ENCODE peak calls at places on chromosomes 2 and 18, in five cellular contexts. One of them, this sample, is unnamed.

GRCh38 chr2:239809391-239809790 is 215.8 kb downstream of the NDUFA10 start:
- DNase-seq in RWPE2: no peak
- DNase-seq in lower leg skin: peak
- DNase-seq in body of pancreas: peak
- DNase-seq in dorsolateral prefrontal cortex: peak
- DNase-seq in this sample: no peak

GRCh38 chr2:69087211-69087911 is 74.4 kb downstream of the ANTXR1 start:
- DNase-seq in RWPE2: no peak
- DNase-seq in lower leg skin: no peak
- DNase-seq in body of pancreas: no peak
- DNase-seq in dorsolateral prefrontal cortex: no peak
- DNase-seq in this sample: peak

GRCh38 chr2:64988420-64989125 is 626 bp upstream of the SLC1A4 start:
- DNase-seq in RWPE2: peak
- DNase-seq in lower leg skin: peak
- DNase-seq in body of pancreas: peak
- DNase-seq in dorsolateral prefrontal cortex: peak
- DNase-seq in this sample: peak

GRCh38 chr2:152632736-152633135 is 84.5 kb downstream of the PRPF40A start:
- DNase-seq in RWPE2: no peak
- DNase-seq in lower leg skin: no peak
- DNase-seq in body of pancreas: no peak
- DNase-seq in dorsolateral prefrontal cortex: no peak
- DNase-seq in this sample: no peak

GRCh38 chr2:160425394-160425793 is 68.2 kb downstream of the RBMS1 start:
- DNase-seq in RWPE2: no peak
- DNase-seq in lower leg skin: no peak
- DNase-seq in body of pancreas: no peak
- DNase-seq in dorsolateral prefrontal cortex: no peak
- DNase-seq in this sample: no peak

GRCh38 chr2:165953306-165953654 is 296 bp downstream of the TTC21B start:
- DNase-seq in RWPE2: peak
- DNase-seq in lower leg skin: no peak
- DNase-seq in body of pancreas: no peak
- DNase-seq in dorsolateral prefrontal cortex: no peak
- DNase-seq in this sample: no peak

GRCh38 chr2:230408244-230408842 is 7.7 kb upstream of the SP100 start:
- DNase-seq in RWPE2: no peak
- DNase-seq in lower leg skin: no peak
- DNase-seq in body of pancreas: no peak
- DNase-seq in dorsolateral prefrontal cortex: no peak
- DNase-seq in this sample: peak

GRCh38 chr2:127387655-127388422 is at the start of gene MAP3K2:
- DNase-seq in RWPE2: peak
- DNase-seq in lower leg skin: peak
- DNase-seq in body of pancreas: peak
- DNase-seq in dorsolateral prefrontal cortex: peak
- DNase-seq in this sample: peak

GRCh38 chr2:156697906-156698305 is 261.7 kb downstream of the GPD2 start:
- DNase-seq in RWPE2: no peak
- DNase-seq in lower leg skin: no peak
- DNase-seq in body of pancreas: no peak
- DNase-seq in dorsolateral prefrontal cortex: no peak
- DNase-seq in this sample: no peak

GRCh38 chr18:61995547-61996062 is 102.8 kb upstream of the RNF152 start:
- DNase-seq in RWPE2: no peak
- DNase-seq in lower leg skin: no peak
- DNase-seq in body of pancreas: no peak
- DNase-seq in dorsolateral prefrontal cortex: no peak
- DNase-seq in this sample: no peak

GRCh38 chr2:239143858-239144712 is 256.7 kb downstream of the HDAC4 start:
- DNase-seq in RWPE2: no peak
- DNase-seq in lower leg skin: no peak
- DNase-seq in body of pancreas: peak
- DNase-seq in dorsolateral prefrontal cortex: no peak
- DNase-seq in this sample: peak

GRCh38 chr2:39664898-39665591 is 672 bp upstream of the TMEM178A start:
- DNase-seq in RWPE2: no peak
- DNase-seq in lower leg skin: no peak
- DNase-seq in body of pancreas: no peak
- DNase-seq in dorsolateral prefrontal cortex: no peak
- DNase-seq in this sample: no peak

GRCh38 chr2:122203523-122203922 is 448.1 kb downstream of the TSN start:
- DNase-seq in RWPE2: no peak
- DNase-seq in lower leg skin: no peak
- DNase-seq in body of pancreas: no peak
- DNase-seq in dorsolateral prefrontal cortex: no peak
- DNase-seq in this sample: peak

DNA sequence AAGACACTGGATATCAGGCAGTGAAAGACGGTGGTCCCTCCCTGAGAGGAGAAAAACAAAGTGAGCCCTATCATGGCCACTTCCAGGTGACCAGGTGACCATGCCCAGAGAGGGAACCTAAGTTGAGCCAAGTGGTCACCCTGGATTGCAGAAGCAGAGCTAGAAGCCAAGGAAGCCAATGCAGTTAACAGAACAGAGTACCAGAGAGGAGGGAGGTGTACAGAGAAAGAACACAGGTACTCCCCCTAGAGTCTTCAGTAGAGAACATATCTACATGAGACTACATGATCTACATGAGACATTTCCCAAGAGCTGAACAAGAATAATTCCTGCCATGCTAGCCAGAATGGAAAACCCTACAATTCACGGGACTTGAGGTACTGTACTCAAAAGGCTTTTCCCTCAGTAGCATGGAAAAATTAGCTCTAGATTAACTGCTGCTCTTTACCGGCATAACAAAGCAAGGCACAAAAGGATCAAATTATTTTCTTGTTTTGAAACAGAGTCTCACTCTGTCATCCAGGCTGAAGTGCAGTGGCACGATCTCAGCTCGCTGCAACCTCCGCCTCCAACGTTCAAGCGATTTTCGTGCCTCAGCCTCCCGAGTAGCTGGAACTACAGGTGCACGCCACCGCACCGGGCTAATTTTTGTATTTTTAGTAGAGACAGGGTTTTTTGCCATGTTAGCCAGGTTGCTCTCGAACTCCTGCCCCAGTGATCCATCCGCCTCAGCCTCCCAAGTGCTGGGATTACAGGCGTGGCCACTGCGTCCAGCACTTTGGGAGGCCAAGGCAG is 23.5 kb downstream of the ROCK2 start:
- DNase-seq in RWPE2: no peak
- DNase-seq in lower leg skin: no peak
- DNase-seq in body of pancreas: no peak
- DNase-seq in dorsolateral prefrontal cortex: no peak
- DNase-seq in this sample: no peak
- TF ChIP-seq CTCF in RWPE2: peak
- TF ChIP-seq CTCF in lower leg skin: no peak
- TF ChIP-seq CTCF in body of pancreas: no peak
- TF ChIP-seq CTCF in dorsolateral prefrontal cortex: no peak
- TF ChIP-seq CTCF in this sample: peak

GRCh38 chr18:11651899-11652298 is 37.2 kb upstream of the GNAL start:
- DNase-seq in RWPE2: no peak
- DNase-seq in lower leg skin: no peak
- DNase-seq in body of pancreas: no peak
- DNase-seq in dorsolateral prefrontal cortex: no peak
- DNase-seq in this sample: no peak
- H3K4me3 ChIP-seq in RWPE2: no peak
- H3K4me3 ChIP-seq in lower leg skin: no peak
- H3K4me3 ChIP-seq in body of pancreas: no peak
- H3K4me3 ChIP-seq in dorsolateral prefrontal cortex: no peak
- H3K4me3 ChIP-seq in this sample: no peak

GRCh38 chr18:36296591-36297418 is 708 bp upstream of the FHOD3 start:
- DNase-seq in RWPE2: peak
- DNase-seq in lower leg skin: peak
- DNase-seq in body of pancreas: peak
- DNase-seq in dorsolateral prefrontal cortex: peak
- DNase-seq in this sample: peak
- TF ChIP-seq CTCF in RWPE2: peak
- TF ChIP-seq CTCF in lower leg skin: no peak
- TF ChIP-seq CTCF in body of pancreas: no peak
- TF ChIP-seq CTCF in dorsolateral prefrontal cortex: peak
- TF ChIP-seq CTCF in this sample: no peak

GRCh38 chr18:46424898-46425297 is 232.1 kb downstream of the LOXHD1 start:
- DNase-seq in RWPE2: no peak
- DNase-seq in lower leg skin: peak
- DNase-seq in body of pancreas: no peak
- DNase-seq in dorsolateral prefrontal cortex: no peak
- DNase-seq in this sample: no peak

GRCh38 chr18:46428368-46428767 is 228.7 kb downstream of the LOXHD1 start:
- DNase-seq in RWPE2: no peak
- DNase-seq in lower leg skin: peak
- DNase-seq in body of pancreas: no peak
- DNase-seq in dorsolateral prefrontal cortex: no peak
- DNase-seq in this sample: no peak

GRCh38 chr18:46427216-46427995 is 229.6 kb downstream of the LOXHD1 start:
- DNase-seq in RWPE2: no peak
- DNase-seq in lower leg skin: peak
- DNase-seq in body of pancreas: no peak
- DNase-seq in dorsolateral prefrontal cortex: peak
- DNase-seq in this sample: no peak

GRCh38 chr18:46425511-46425910 is 231.5 kb downstream of the LOXHD1 start:
- DNase-seq in RWPE2: no peak
- DNase-seq in lower leg skin: peak
- DNase-seq in body of pancreas: no peak
- DNase-seq in dorsolateral prefrontal cortex: no peak
- DNase-seq in this sample: no peak

DNA sequence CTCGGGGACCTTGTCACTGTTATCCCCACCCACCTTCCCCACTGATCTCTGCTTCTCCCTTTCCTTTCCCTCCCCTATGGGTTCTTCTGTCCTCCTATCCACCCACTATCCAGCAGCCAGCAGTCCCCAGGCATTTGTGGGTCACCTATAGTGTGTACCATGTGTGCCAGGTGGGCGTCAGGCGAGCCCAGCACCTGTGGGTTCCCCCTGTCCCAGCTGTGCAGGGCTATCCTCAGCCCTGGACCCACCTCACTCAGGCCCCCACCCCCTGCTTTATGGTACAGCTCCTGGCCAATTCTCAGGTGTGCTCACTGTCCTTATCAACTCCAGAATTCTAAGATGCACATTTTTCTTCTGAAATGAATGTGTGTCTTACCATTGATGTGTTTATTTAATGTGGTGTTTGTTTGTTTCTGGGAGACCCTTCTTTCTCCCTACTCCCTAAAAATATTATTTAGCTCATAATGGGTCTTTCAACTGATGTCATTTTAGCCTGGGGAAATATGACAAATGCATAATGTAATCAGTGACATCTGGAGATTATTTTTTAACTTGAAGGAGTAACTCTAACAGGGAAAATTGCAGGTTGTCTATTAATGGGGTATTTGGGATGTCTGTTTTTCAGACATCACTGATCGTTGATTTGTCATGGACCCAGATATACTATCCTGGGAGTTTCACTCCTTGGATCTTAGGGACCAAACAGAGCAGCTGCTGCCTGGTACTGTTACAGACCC is 230.5 kb downstream of the LOXHD1 start:
- DNase-seq in RWPE2: no peak
- DNase-seq in lower leg skin: peak
- DNase-seq in body of pancreas: no peak
- DNase-seq in dorsolateral prefrontal cortex: no peak
- DNase-seq in this sample: no peak
- H3K4me3 ChIP-seq in RWPE2: no peak
- H3K4me3 ChIP-seq in lower leg skin: no peak
- H3K4me3 ChIP-seq in body of pancreas: no peak
- H3K4me3 ChIP-seq in dorsolateral prefrontal cortex: no peak
- H3K4me3 ChIP-seq in this sample: no peak

DNA sequence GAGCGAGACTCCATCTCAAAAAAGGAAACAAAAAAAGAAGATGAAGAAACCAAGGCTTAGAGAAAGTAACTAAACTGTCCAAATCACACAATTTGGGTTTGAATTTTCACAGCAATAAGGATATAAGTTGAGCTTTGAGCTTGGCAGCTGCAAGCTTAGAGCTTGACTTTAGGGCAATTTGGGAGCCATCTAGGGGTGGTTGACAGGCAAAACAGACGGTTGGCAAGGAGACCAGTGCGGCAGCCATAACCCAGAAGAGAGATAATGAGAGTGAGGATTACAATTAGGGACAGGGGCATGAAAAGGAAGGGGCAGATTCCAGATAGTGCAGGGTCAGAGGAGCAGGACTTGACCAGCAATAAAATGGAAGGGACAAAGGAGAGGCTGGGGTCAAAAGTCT is 382.2 kb upstream of the HNRNPA3 start:
- DNase-seq in RWPE2: no peak
- DNase-seq in lower leg skin: no peak
- DNase-seq in body of pancreas: no peak
- DNase-seq in dorsolateral prefrontal cortex: no peak
- DNase-seq in this sample: no peak
- TF ChIP-seq CTCF in RWPE2: peak
- TF ChIP-seq CTCF in lower leg skin: no peak
- TF ChIP-seq CTCF in body of pancreas: no peak
- TF ChIP-seq CTCF in dorsolateral prefrontal cortex: no peak
- TF ChIP-seq CTCF in this sample: no peak

GRCh38 chr18:4125246-4125938 is 329.7 kb downstream of the DLGAP1 start:
- DNase-seq in RWPE2: no peak
- DNase-seq in lower leg skin: no peak
- DNase-seq in body of pancreas: no peak
- DNase-seq in dorsolateral prefrontal cortex: no peak
- DNase-seq in this sample: no peak
- H3K4me3 ChIP-seq in RWPE2: no peak
- H3K4me3 ChIP-seq in lower leg skin: no peak
- H3K4me3 ChIP-seq in body of pancreas: no peak
- H3K4me3 ChIP-seq in dorsolateral prefrontal cortex: no peak
- H3K4me3 ChIP-seq in this sample: no peak

GRCh38 chr18:39485696-39486095 is 1920.1 kb upstream of the CELF4 start:
- DNase-seq in RWPE2: no peak
- DNase-seq in lower leg skin: no peak
- DNase-seq in body of pancreas: no peak
- DNase-seq in dorsolateral prefrontal cortex: no peak
- DNase-seq in this sample: no peak
- TF ChIP-seq CTCF in RWPE2: no peak
- TF ChIP-seq CTCF in lower leg skin: no peak
- TF ChIP-seq CTCF in body of pancreas: no peak
- TF ChIP-seq CTCF in dorsolateral prefrontal cortex: no peak
- TF ChIP-seq CTCF in this sample: no peak

GRCh38 chr2:105005601-105006000 is 32.3 kb upstream of the MRPS9 start:
- DNase-seq in RWPE2: no peak
- DNase-seq in lower leg skin: no peak
- DNase-seq in body of pancreas: no peak
- DNase-seq in dorsolateral prefrontal cortex: no peak
- DNase-seq in this sample: no peak

GRCh38 chr2:105007367-105007766 is 30.5 kb upstream of the MRPS9 start:
- DNase-seq in RWPE2: no peak
- DNase-seq in lower leg skin: no peak
- DNase-seq in body of pancreas: no peak
- DNase-seq in dorsolateral prefrontal cortex: no peak
- DNase-seq in this sample: no peak

GRCh38 chr2:105005170-105005569 is 32.7 kb upstream of the MRPS9 start:
- DNase-seq in RWPE2: no peak
- DNase-seq in lower leg skin: no peak
- DNase-seq in body of pancreas: no peak
- DNase-seq in dorsolateral prefrontal cortex: no peak
- DNase-seq in this sample: no peak
- H3K4me3 ChIP-seq in RWPE2: no peak
- H3K4me3 ChIP-seq in lower leg skin: no peak
- H3K4me3 ChIP-seq in body of pancreas: no peak
- H3K4me3 ChIP-seq in dorsolateral prefrontal cortex: no peak
- H3K4me3 ChIP-seq in this sample: no peak

DNA sequence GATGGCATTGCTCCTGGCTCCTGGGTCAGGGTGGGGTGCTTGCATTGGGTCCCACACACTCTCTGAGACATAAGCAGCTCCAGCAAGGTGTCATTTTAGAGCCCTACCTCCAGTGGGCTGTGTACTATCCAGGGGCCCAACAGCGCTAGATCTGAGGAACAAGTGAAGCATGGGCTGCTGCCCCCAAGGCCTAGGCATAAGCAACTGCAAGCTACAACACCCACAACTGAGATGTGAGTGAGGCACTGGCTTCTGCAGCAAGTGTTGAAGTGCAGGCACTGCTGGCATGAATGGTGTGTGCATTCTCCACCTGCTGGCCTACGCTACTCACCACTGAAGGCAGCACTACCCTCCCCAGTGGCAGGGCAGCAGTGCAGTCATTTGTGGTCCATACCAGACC is 81.0 kb upstream of the STK39 start:
- DNase-seq in RWPE2: no peak
- DNase-seq in lower leg skin: no peak
- DNase-seq in body of pancreas: no peak
- DNase-seq in dorsolateral prefrontal cortex: no peak
- DNase-seq in this sample: no peak
- TF ChIP-seq CTCF in RWPE2: no peak
- TF ChIP-seq CTCF in lower leg skin: no peak
- TF ChIP-seq CTCF in body of pancreas: no peak
- TF ChIP-seq CTCF in dorsolateral prefrontal cortex: no peak
- TF ChIP-seq CTCF in this sample: no peak

This sample was measured in foreskin fibroblast.